ENCODE peak calls at places on chromosomes 3 and 15, in four cellular contexts. L is endodermal cell, J is pancreas, Q is tibial artery. U is an unnamed sample.

GRCh38 chr3:149833241-149833640 is 20.2 kb downstream of the RNF13 start:
- DNase-seq in L (no peak), J (no peak), Q (no peak), U (no peak)

GRCh38 chr15:22831473-22831872 is 7.0 kb upstream of the NIPA2 start:
- DNase-seq in J (no peak), L (no peak), Q (no peak), U (no peak)

GRCh38 chr15:56996746-56997470 is 78.5 kb downstream of the TCF12 start:
- DNase-seq in J (no peak), L (no peak), Q (no peak), U (no peak)

GRCh38 chr3:121545049-121545563 is 682 bp downstream of the POLQ start:
- DNase-seq in J (no peak), Q (no peak), L (no peak), U (no peak)

GRCh38 chr3:146166450-146167222 is 5.7 kb upstream of the PLOD2 start:
- DNase-seq in J (no peak), L (no peak), Q (no peak), U (no peak)

GRCh38 chr3:115843206-115843605 is 219.9 kb downstream of the GAP43 start:
- DNase-seq in L (no peak), Q (no peak), J (no peak), U (no peak)

GRCh38 chr3:65883614-65884013 is 155.1 kb downstream of the MAGI1 start:
- DNase-seq in L (no peak), Q (no peak), J (no peak), U (no peak)

GRCh38 chr3:72892870-72893269 is 5.0 kb downstream of the GXYLT2 start:
- DNase-seq in Q (no peak), J (no peak), L (peak; percentile 90), U (no peak)

GRCh38 chr15:78108300-78109084 is 16.1 kb downstream of the SH2D7 start:
- DNase-seq in L (peak; percentile 93), Q (peak; percentile 90), J (peak; percentile 88), U (no peak)

GRCh38 chr3:127637971-127638370 is 9.0 kb downstream of the PODXL2 start:
- DNase-seq in Q (no peak), J (no peak), L (no peak), U (no peak)

GRCh38 chr3:37163262-37164020 is 10.9 kb downstream of the LRRFIP2 start:
- DNase-seq in Q (no peak), J (no peak), L (peak; percentile 56), U (no peak)

GRCh38 chr3:136018876-136019275 is 53.3 kb downstream of the PPP2R3A start:
- DNase-seq in L (no peak), J (no peak), Q (no peak), U (no peak)

GRCh38 chr3:180882115-180882514 is 30.4 kb upstream of the FXR1 start:
- DNase-seq in Q (no peak), J (no peak), L (no peak), U (no peak)

GRCh38 chr3:24201301-24201700 is 256.2 kb downstream of the NR1D2 start:
- DNase-seq in J (no peak), L (no peak), Q (no peak), U (no peak)

GRCh38 chr3:41236198-41236597 is 36.9 kb downstream of the CTNNB1 start:
- DNase-seq in Q (no peak), J (no peak), L (peak; percentile 72), U (no peak)
- H3K4me3 ChIP-seq in Q (no peak overlapping the region), J (no peak overlapping the region), L (no peak overlapping the region), U (no peak overlapping the region)

DNA sequence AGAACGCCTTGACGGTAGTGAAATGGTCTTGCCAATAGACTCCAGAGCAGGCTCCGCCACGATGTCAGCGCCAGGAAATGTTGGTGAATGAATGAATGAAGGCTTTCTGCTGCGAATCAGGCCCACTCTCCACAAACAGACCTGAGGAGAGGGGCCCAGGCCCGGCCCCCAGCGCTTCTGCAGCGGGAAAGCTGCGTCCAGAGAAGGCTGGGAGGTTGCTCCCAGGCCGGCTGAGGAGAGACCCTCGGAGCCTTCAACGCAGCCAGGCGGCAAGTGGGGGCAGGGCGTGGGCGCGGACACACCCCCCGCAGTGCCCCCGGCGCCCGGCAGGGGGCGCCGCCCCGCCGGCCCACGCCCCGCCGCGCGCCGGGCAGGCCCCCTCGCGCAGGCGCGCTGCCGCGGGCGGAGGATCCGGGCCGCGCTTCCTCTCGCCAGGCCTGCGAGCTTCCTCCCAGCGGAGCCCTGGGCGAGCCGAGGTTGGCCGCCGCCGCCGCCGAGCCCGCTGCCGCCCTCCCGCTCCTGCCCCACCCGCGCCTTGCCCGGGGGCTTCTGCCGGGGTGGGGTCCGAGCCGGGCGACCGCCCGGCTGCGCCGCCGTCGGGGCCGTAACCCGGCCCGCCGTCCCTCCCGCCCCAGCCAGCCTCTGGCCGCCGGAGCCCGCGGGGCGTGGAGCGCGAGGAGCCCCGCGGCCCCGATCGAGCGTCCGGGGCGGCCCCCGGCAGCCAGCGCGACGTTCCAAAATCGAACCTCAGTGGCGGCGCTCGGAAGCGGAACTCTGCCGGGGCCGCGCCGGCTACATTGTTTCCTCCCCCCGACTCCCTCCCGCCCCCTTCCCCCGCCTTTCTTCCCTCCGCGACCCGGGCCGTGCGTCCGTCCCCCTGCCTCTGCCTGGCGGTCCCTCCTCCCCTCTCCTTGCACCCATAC is at the start of gene CSK:
- DNase-seq in L (peak; percentile 83), Q (peak; percentile 82), J (peak; percentile 80), U (no peak)
- TF ChIP-seq CTCF in L (peak; percentile 70), Q (peak; percentile 49), J (peak; percentile 24), U (no peak)

GRCh38 chr3:69325151-69325550 is 60.7 kb downstream of the FRMD4B start:
- DNase-seq in Q (no peak), J (no peak), L (no peak), U (no peak)

GRCh38 chr3:69324362-69325025 is 61.4 kb downstream of the FRMD4B start:
- DNase-seq in L (peak; percentile 62), J (no peak), Q (no peak), U (no peak)

GRCh38 chr3:69328903-69329302 is 57.0 kb downstream of the FRMD4B start:
- DNase-seq in Q (no peak), J (no peak), L (no peak), U (no peak)

GRCh38 chr3:69328103-69328755 is 57.7 kb downstream of the FRMD4B start:
- DNase-seq in J (no peak), L (no peak), Q (no peak), U (no peak)

DNA sequence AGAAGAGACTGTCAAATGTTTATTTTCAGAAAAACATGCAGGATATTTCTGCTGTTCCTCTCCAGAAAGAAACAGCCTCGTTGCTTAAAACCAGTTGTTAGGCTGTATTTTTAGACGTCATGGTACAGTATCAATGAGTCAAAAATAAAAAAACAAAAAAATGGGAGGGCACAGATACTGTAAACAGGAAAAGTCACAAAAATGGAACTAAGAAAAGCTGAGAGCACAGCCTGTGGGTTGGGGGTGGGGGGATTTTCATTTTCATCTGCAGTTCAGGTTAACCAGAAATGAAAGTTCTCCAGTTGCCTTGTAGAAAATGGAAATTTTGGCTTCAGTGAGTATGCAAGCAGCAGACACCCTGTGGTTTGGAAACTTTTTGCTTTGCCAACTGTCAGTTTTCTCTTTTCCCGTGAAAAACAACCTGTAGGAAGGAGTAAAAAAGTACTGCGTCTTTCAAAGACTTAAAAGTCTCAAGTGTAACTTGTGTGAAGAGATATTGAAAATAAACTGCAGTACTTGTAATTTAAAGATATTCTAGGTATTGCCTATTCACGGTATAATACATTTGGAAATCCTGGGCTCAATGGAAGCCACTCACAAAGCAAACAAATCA is 59.0 kb downstream of the FRMD4B start:
- DNase-seq in L (no peak), Q (no peak), J (no peak), U (no peak)
- H3K4me3 ChIP-seq in L (no peak overlapping the region), Q (no peak overlapping the region), J (no peak overlapping the region), U (no peak overlapping the region)

GRCh38 chr15:33506781-33507180 is 196.0 kb downstream of the RYR3 start:
- DNase-seq in J (no peak), L (no peak), Q (no peak), U (no peak)
- TF ChIP-seq CTCF in J (no peak), L (no peak), Q (no peak), U (no peak)

DNA sequence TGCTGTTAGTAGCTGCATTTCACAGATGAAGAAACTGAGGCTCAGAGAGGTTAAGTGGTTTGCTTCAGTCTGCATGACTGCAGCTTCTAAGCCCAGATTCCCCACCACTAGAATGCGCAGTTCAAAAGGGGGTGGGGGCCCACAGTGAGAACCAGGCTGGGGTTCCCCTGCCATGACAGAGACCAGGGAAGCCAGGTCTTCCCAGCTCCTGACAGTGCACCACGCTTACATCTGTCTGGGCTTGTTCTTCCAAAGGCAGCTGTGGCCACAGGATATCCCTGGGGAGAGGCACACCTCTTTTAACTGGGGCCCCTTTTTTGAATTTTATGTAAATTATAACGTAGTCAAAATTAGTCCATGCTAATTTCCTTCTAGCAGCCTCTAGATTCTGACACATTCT is 5.3 kb downstream of the PLEKHO2 start:
- DNase-seq in Q (no peak), L (no peak), J (no peak), U (no peak)
- H3K4me3 ChIP-seq in Q (no peak overlapping the region), L (no peak overlapping the region), J (no peak overlapping the region), U (no peak overlapping the region)

GRCh38 chr3:113552851-113553250 is 20.5 kb downstream of the SIDT1 start:
- DNase-seq in J (no peak), Q (no peak), L (no peak), U (no peak)
- TF ChIP-seq CTCF in J (no peak), Q (no peak), L (peak; percentile 56), U (no peak)

DNA sequence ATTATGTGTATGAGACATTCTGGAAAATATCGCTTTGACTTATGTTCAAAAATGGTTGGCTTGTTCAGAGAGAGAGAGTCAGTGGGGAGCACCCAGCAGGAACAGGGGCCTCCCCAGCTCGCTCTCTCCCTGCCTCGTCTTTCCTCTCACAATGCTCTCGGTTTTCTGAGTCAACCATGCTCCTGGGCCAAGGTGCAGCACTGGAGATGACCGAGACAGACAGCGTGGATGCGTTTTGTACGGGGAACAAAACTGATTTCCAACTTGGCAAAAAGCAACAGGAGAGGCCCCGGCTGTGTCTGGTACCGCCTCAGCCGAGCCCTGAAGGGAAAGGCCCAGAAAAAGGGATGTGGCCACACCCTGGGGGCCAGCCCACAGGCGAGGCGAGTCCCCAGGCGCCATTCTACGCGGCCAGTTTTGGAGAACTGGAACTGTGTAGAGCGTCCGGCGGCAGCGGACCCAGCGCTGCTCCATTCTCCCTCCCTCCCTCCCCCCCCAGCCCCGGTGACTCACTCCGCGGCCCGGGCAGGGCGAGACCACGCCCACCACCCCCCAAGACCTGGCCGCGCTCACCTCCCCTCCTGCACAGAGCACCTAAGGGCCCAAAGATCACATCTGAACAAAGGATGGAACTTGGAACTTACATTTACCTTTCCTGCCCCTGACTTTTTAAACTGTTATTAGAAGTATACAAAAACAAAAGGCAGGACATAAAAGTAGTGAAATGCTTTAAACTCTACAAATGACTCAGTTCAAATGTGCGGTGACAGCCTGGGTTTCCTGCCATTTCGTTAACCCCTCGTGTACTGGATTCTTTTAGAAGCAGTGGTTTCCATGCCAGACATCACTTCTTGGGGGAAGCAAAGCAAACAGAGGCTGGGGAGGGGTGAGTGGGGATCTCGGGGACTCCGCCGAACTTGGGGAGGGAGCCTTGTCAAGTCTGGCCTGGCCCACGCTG is 12.7 kb downstream of the ATP10A start:
- DNase-seq in Q (peak; percentile 96), L (peak; percentile 83), J (peak; percentile 31), U (peak; percentile 87)
- H3K4me3 ChIP-seq in Q (peak overlapping the region; percentile 52), L (peak overlapping the region; percentile 73), J (peak overlapping the region; percentile 34), U (peak overlapping the region; percentile 42)

DNA sequence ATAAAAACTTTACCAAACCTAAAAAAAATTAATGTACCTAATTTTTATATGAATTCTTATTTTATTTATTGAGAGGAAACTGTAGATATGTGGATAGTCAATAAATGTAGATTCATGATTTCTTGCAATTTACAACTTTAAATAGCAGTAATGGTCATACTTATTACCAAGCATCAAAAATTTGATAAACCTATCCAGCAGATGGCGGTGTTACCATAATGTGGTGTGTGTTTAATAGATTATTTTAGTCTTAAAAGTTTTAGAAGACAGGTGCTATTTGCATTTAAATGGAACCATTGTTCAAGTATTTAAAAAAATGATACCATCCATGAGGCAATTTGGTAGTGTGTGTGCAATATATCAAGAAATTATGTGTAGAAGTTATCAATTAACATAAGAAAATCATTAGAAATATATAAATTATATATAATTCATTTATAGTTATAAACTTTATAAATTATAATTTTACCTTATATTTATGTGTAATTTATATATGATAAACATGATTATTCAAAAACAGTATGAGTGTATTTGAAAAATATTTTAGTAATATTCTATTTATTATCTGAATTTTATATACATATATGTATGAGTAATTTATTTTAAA is 176.0 kb upstream of the BCHE start:
- DNase-seq in L (no peak), Q (no peak), J (no peak), U (no peak)
- TF ChIP-seq CTCF in L (peak; percentile 84), Q (no peak), J (peak; percentile 52), U (no peak)

U was measured in vagina.